ENCODE peak calls at places on chromosome 20, in six cellular contexts. One of them, this sample, is unnamed.

GRCh38 chr20:33697129-33697528 is 10.9 kb upstream of the E2F1 start:
- DNase-seq in AG09319: no peak
- DNase-seq in colonic mucosa: no peak
- DNase-seq in progenitor cell of endocrine pancreas: no peak
- DNase-seq in WERI-Rb-1: no peak
- DNase-seq in choroid plexus epithelial cell: no peak
- DNase-seq in this sample: no peak

GRCh38 chr20:20712004-20712473 is 405 bp downstream of the RALGAPA2 start:
- DNase-seq in progenitor cell of endocrine pancreas: peak
- DNase-seq in choroid plexus epithelial cell: no peak
- DNase-seq in WERI-Rb-1: peak
- DNase-seq in AG09319: no peak
- DNase-seq in colonic mucosa: no peak
- DNase-seq in this sample: peak

GRCh38 chr20:19952392-19952791 is 64.8 kb upstream of the NAA20 start:
- DNase-seq in progenitor cell of endocrine pancreas: no peak
- DNase-seq in AG09319: no peak
- DNase-seq in WERI-Rb-1: no peak
- DNase-seq in colonic mucosa: no peak
- DNase-seq in choroid plexus epithelial cell: no peak
- DNase-seq in this sample: no peak

GRCh38 chr20:23361651-23362391 is at the start of gene GZF1:
- DNase-seq in progenitor cell of endocrine pancreas: peak
- DNase-seq in WERI-Rb-1: peak
- DNase-seq in AG09319: peak
- DNase-seq in colonic mucosa: peak
- DNase-seq in choroid plexus epithelial cell: peak
- DNase-seq in this sample: peak

GRCh38 chr20:3687655-3688054 is 5.8 kb upstream of the ADAM33 start:
- DNase-seq in progenitor cell of endocrine pancreas: no peak
- DNase-seq in choroid plexus epithelial cell: peak
- DNase-seq in colonic mucosa: no peak
- DNase-seq in AG09319: no peak
- DNase-seq in WERI-Rb-1: no peak
- DNase-seq in this sample: no peak

GRCh38 chr20:3080939-3081388 is 3.6 kb downstream of the AVP start:
- DNase-seq in AG09319: peak
- DNase-seq in WERI-Rb-1: no peak
- DNase-seq in choroid plexus epithelial cell: no peak
- DNase-seq in progenitor cell of endocrine pancreas: no peak
- DNase-seq in colonic mucosa: no peak
- DNase-seq in this sample: no peak

GRCh38 chr20:4160761-4161305 is 145.5 kb upstream of the RNF24 start:
- DNase-seq in AG09319: no peak
- DNase-seq in choroid plexus epithelial cell: peak
- DNase-seq in colonic mucosa: no peak
- DNase-seq in progenitor cell of endocrine pancreas: no peak
- DNase-seq in WERI-Rb-1: no peak
- DNase-seq in this sample: peak

GRCh38 chr20:14745830-14746229 is 408.4 kb upstream of the FLRT3 start:
- DNase-seq in WERI-Rb-1: no peak
- DNase-seq in colonic mucosa: no peak
- DNase-seq in choroid plexus epithelial cell: no peak
- DNase-seq in progenitor cell of endocrine pancreas: no peak
- DNase-seq in AG09319: no peak
- DNase-seq in this sample: no peak

GRCh38 chr20:57680934-57681914 is 28.6 kb downstream of the PMEPA1 start:
- DNase-seq in AG09319: no peak
- DNase-seq in choroid plexus epithelial cell: no peak
- DNase-seq in WERI-Rb-1: no peak
- DNase-seq in progenitor cell of endocrine pancreas: no peak
- DNase-seq in colonic mucosa: no peak
- DNase-seq in this sample: peak

GRCh38 chr20:33086052-33086722 is 6.7 kb downstream of the BPIFB4 start:
- DNase-seq in colonic mucosa: no peak
- DNase-seq in WERI-Rb-1: no peak
- DNase-seq in AG09319: no peak
- DNase-seq in progenitor cell of endocrine pancreas: no peak
- DNase-seq in choroid plexus epithelial cell: no peak
- DNase-seq in this sample: no peak

GRCh38 chr20:4545526-4545925 is 176.2 kb upstream of the PRND start:
- DNase-seq in colonic mucosa: no peak
- DNase-seq in choroid plexus epithelial cell: peak
- DNase-seq in progenitor cell of endocrine pancreas: no peak
- DNase-seq in AG09319: no peak
- DNase-seq in WERI-Rb-1: no peak
- DNase-seq in this sample: no peak

GRCh38 chr20:56342783-56343182 is 16.0 kb upstream of the FAM210B start:
- DNase-seq in WERI-Rb-1: no peak
- DNase-seq in progenitor cell of endocrine pancreas: no peak
- DNase-seq in colonic mucosa: no peak
- DNase-seq in choroid plexus epithelial cell: no peak
- DNase-seq in AG09319: no peak
- DNase-seq in this sample: no peak

GRCh38 chr20:58084966-58085365 is 143.5 kb downstream of the ANKRD60 start:
- DNase-seq in progenitor cell of endocrine pancreas: no peak
- DNase-seq in choroid plexus epithelial cell: no peak
- DNase-seq in WERI-Rb-1: no peak
- DNase-seq in AG09319: no peak
- DNase-seq in colonic mucosa: peak
- DNase-seq in this sample: no peak

GRCh38 chr20:47044938-47045337 is 150.3 kb downstream of the EYA2 start:
- DNase-seq in AG09319: no peak
- DNase-seq in progenitor cell of endocrine pancreas: no peak
- DNase-seq in colonic mucosa: no peak
- DNase-seq in WERI-Rb-1: no peak
- DNase-seq in choroid plexus epithelial cell: no peak
- DNase-seq in this sample: no peak

GRCh38 chr20:52062452-52063209 is 128.9 kb downstream of the ZFP64 start:
- DNase-seq in AG09319: no peak
- DNase-seq in progenitor cell of endocrine pancreas: no peak
- DNase-seq in choroid plexus epithelial cell: no peak
- DNase-seq in colonic mucosa: no peak
- DNase-seq in WERI-Rb-1: no peak
- DNase-seq in this sample: no peak

GRCh38 chr20:52056203-52057062 is 135.1 kb downstream of the ZFP64 start:
- DNase-seq in choroid plexus epithelial cell: peak
- DNase-seq in WERI-Rb-1: no peak
- DNase-seq in colonic mucosa: no peak
- DNase-seq in AG09319: peak
- DNase-seq in progenitor cell of endocrine pancreas: no peak
- DNase-seq in this sample: no peak

GRCh38 chr20:52064936-52065335 is 126.6 kb downstream of the ZFP64 start:
- DNase-seq in AG09319: no peak
- DNase-seq in progenitor cell of endocrine pancreas: no peak
- DNase-seq in WERI-Rb-1: no peak
- DNase-seq in colonic mucosa: no peak
- DNase-seq in choroid plexus epithelial cell: no peak
- DNase-seq in this sample: no peak

DNA sequence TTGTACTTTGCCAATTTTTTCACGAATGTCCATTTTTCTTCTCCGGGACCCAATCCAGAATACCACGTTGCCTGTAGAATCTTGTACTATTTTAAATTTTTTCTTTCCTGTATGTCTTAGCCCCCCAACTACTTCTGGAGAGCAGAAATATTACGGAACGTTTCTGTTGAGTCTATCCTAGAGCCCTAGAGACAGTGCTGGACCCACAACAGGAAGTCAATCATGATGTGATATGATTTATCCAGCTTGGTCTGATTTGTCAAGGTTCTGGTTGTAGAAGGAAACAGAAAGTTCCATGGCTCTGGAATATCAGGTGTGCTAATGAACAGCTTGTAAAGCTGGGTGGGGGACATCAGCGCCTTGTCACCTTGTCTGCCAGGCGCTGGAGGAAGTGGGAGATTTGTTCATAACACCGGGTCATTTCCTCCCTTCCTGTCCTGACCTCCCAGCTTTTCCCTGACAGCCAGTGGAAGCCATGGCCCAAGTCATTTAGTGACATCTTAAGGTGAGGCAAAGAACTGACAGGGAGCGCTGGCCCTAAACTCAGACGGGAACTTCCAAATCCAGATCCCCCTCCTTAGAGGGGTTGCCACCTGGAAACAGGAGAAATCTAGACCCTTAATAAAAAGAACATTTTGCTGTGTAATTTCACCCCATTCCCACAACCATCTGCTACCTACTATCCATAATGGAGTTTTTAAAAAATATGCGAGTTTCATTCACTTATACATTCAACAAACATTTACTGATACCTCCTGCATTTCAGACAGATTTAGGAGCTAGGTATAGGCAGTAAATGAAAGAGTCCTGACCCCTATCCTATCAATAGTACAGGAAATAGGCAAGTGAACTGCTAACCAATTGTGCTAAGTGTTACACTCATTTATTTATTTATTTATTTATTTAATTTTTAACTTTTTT is 130.5 kb downstream of the ZFP64 start:
- DNase-seq in AG09319: no peak
- DNase-seq in choroid plexus epithelial cell: peak
- DNase-seq in progenitor cell of endocrine pancreas: peak
- DNase-seq in colonic mucosa: peak
- DNase-seq in WERI-Rb-1: peak
- DNase-seq in this sample: no peak
- TF ChIP-seq CTCF in AG09319: peak
- TF ChIP-seq CTCF in choroid plexus epithelial cell: peak
- TF ChIP-seq CTCF in progenitor cell of endocrine pancreas: peak
- TF ChIP-seq CTCF in colonic mucosa: peak
- TF ChIP-seq CTCF in WERI-Rb-1: peak
- TF ChIP-seq CTCF in this sample: no peak

GRCh38 chr20:64133951-64134407 is 26.6 kb upstream of the NPBWR2 start:
- DNase-seq in progenitor cell of endocrine pancreas: no peak
- DNase-seq in AG09319: no peak
- DNase-seq in WERI-Rb-1: no peak
- DNase-seq in colonic mucosa: no peak
- DNase-seq in choroid plexus epithelial cell: peak
- DNase-seq in this sample: no peak
- TF ChIP-seq CTCF in progenitor cell of endocrine pancreas: no peak
- TF ChIP-seq CTCF in AG09319: no peak
- TF ChIP-seq CTCF in WERI-Rb-1: no peak
- TF ChIP-seq CTCF in colonic mucosa: no peak
- TF ChIP-seq CTCF in choroid plexus epithelial cell: peak
- TF ChIP-seq CTCF in this sample: no peak

GRCh38 chr20:48986899-48987298 is 59.2 kb upstream of the CSE1L start:
- DNase-seq in colonic mucosa: no peak
- DNase-seq in WERI-Rb-1: no peak
- DNase-seq in progenitor cell of endocrine pancreas: no peak
- DNase-seq in AG09319: no peak
- DNase-seq in choroid plexus epithelial cell: peak
- DNase-seq in this sample: peak
- TF ChIP-seq CTCF in colonic mucosa: no peak
- TF ChIP-seq CTCF in WERI-Rb-1: peak
- TF ChIP-seq CTCF in progenitor cell of endocrine pancreas: peak
- TF ChIP-seq CTCF in AG09319: peak
- TF ChIP-seq CTCF in choroid plexus epithelial cell: peak
- TF ChIP-seq CTCF in this sample: no peak

GRCh38 chr20:59309218-59309617 is 8.8 kb downstream of the EDN3 start:
- DNase-seq in colonic mucosa: no peak
- DNase-seq in choroid plexus epithelial cell: no peak
- DNase-seq in AG09319: no peak
- DNase-seq in WERI-Rb-1: no peak
- DNase-seq in progenitor cell of endocrine pancreas: no peak
- DNase-seq in this sample: no peak

GRCh38 chr20:59307270-59307669 is 6.9 kb downstream of the EDN3 start:
- DNase-seq in WERI-Rb-1: no peak
- DNase-seq in choroid plexus epithelial cell: no peak
- DNase-seq in progenitor cell of endocrine pancreas: no peak
- DNase-seq in AG09319: no peak
- DNase-seq in colonic mucosa: peak
- DNase-seq in this sample: no peak

GRCh38 chr20:59305898-59306640 is 5.7 kb downstream of the EDN3 start:
- DNase-seq in WERI-Rb-1: peak
- DNase-seq in AG09319: no peak
- DNase-seq in choroid plexus epithelial cell: no peak
- DNase-seq in progenitor cell of endocrine pancreas: no peak
- DNase-seq in colonic mucosa: no peak
- DNase-seq in this sample: no peak

GRCh38 chr20:59308493-59309201 is 8.2 kb downstream of the EDN3 start:
- DNase-seq in progenitor cell of endocrine pancreas: no peak
- DNase-seq in WERI-Rb-1: no peak
- DNase-seq in choroid plexus epithelial cell: no peak
- DNase-seq in colonic mucosa: peak
- DNase-seq in AG09319: no peak
- DNase-seq in this sample: no peak
- TF ChIP-seq CTCF in progenitor cell of endocrine pancreas: no peak
- TF ChIP-seq CTCF in WERI-Rb-1: no peak
- TF ChIP-seq CTCF in choroid plexus epithelial cell: no peak
- TF ChIP-seq CTCF in colonic mucosa: no peak
- TF ChIP-seq CTCF in AG09319: no peak
- TF ChIP-seq CTCF in this sample: no peak

GRCh38 chr20:480044-480443 is 17.7 kb upstream of the TBC1D20 start:
- DNase-seq in colonic mucosa: no peak
- DNase-seq in progenitor cell of endocrine pancreas: no peak
- DNase-seq in AG09319: no peak
- DNase-seq in WERI-Rb-1: no peak
- DNase-seq in choroid plexus epithelial cell: no peak
- DNase-seq in this sample: no peak
- TF ChIP-seq CTCF in colonic mucosa: no peak
- TF ChIP-seq CTCF in progenitor cell of endocrine pancreas: no peak
- TF ChIP-seq CTCF in AG09319: no peak
- TF ChIP-seq CTCF in WERI-Rb-1: no peak
- TF ChIP-seq CTCF in choroid plexus epithelial cell: no peak
- TF ChIP-seq CTCF in this sample: no peak

DNA sequence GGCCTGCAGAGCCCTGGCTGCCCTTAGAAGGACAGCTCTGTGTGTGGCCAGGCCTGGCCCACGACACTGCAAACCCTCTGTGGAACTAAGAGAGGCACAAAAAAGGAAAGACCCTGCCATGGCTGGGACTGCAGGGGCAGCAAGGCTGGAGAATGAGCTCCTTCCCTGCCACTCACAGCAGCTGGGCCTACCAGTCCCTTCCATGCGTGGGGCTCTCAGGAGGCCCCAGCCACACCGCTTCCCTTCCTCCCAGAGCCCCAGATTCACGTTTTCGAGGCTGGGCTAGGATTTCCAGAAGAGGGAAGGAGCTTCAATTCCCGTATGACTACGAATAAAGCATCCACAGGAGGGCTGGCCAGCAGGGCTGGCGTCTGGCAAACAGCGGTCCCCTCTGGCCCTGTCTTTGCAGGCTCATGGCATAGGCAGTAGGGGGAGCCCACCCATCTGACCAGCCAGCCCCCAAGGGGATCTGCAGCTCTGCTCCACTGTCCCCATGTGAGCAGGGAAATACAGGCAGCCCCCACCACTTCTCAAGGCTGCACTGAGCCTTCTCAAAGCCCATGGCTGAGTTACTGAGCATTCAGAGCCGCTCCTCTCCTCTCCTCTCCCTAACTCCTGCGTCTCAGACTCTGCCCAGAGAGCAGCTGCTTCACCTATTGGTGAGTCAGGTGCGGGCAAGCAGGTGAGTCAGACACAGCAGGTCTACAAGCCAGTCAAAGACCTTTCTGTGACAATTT is 53.1 kb downstream of the NINL start:
- DNase-seq in WERI-Rb-1: peak
- DNase-seq in AG09319: no peak
- DNase-seq in colonic mucosa: no peak
- DNase-seq in progenitor cell of endocrine pancreas: no peak
- DNase-seq in choroid plexus epithelial cell: no peak
- DNase-seq in this sample: no peak
- TF ChIP-seq CTCF in WERI-Rb-1: peak
- TF ChIP-seq CTCF in AG09319: no peak
- TF ChIP-seq CTCF in colonic mucosa: no peak
- TF ChIP-seq CTCF in progenitor cell of endocrine pancreas: no peak
- TF ChIP-seq CTCF in choroid plexus epithelial cell: peak
- TF ChIP-seq CTCF in this sample: no peak